ENCODE peak calls at places on chromosomes 7 and 10, in seven cellular contexts. P is H1, Z is HCT116, M is K562, V is HepG2, L is GM12878, J is SK-N-SH. Y is an unnamed sample.

GRCh38 chr10:21946946-21947345 is 56.6 kb downstream of the DNAJC1 start:
- DNase-seq in P (no peak), Z (no peak), M (no peak), V (no peak), L (no peak), J (no peak), Y (no peak)

GRCh38 chr7:21543528-21544302 is 876 bp downstream of the DNAH11 start:
- DNase-seq in P (no peak), Z (no peak), M (no peak), V (no peak), L (no peak), J (peak; percentile 17), Y (no peak)

GRCh38 chr7:44111759-44112158 is 7.6 kb downstream of the AEBP1 start:
- DNase-seq in P (no peak), Z (no peak), M (no peak), V (no peak), L (no peak), J (peak; percentile 41), Y (no peak)

GRCh38 chr7:1513657-1514095 is 9.5 kb upstream of the INTS1 start:
- DNase-seq in P (no peak), Z (no peak), M (no peak), V (no peak), L (no peak), J (no peak), Y (no peak)

GRCh38 chr7:158572000-158572828 is 15.4 kb downstream of the PTPRN2 start:
- DNase-seq in P (no peak), Z (no peak), M (peak; percentile 36), V (peak; percentile 27), L (no peak), J (peak; percentile 84), Y (no peak)

GRCh38 chr7:103914147-103914899 is 75.1 kb downstream of the RELN start:
- DNase-seq in P (no peak), Z (no peak), M (peak; percentile 81), V (no peak), L (no peak), J (no peak), Y (no peak)

GRCh38 chr10:128110339-128110738 is 15.9 kb downstream of the MKI67 start:
- DNase-seq in P (no peak), Z (no peak), M (no peak), V (no peak), L (no peak), J (no peak), Y (no peak)

GRCh38 chr10:47370015-47370767 is 13.9 kb downstream of the ZNF488 start:
- DNase-seq in P (no peak), Z (no peak), M (no peak), V (no peak), L (no peak), J (no peak), Y (no peak)

GRCh38 chr10:114658175-114658574 is at the start of gene ABLIM1:
- DNase-seq in P (no peak), Z (no peak), M (no peak), V (no peak), L (no peak), J (no peak), Y (no peak)

GRCh38 chr7:8418627-8419245 is 14.7 kb upstream of the NXPH1 start:
- DNase-seq in P (no peak), Z (peak; percentile 57), M (peak; percentile 80), V (peak; percentile 52), L (peak; percentile 19), J (peak; percentile 60), Y (no peak)

GRCh38 chr10:129971381-129972144 is 7.5 kb upstream of the EBF3 start:
- DNase-seq in P (no peak), Z (no peak), M (peak; percentile 37), V (peak; percentile 8), L (no peak), J (peak; percentile 96), Y (peak; percentile 76)

GRCh38 chr10:29681700-29682444 is 47.1 kb upstream of the SVIL start:
- DNase-seq in P (no peak), Z (no peak), M (no peak), V (no peak), L (no peak), J (no peak), Y (no peak)

GRCh38 chr10:18918545-18918944 is 130.1 kb upstream of the MALRD1 start:
- DNase-seq in P (no peak), Z (no peak), M (no peak), V (no peak), L (no peak), J (no peak), Y (no peak)

GRCh38 chr10:11345224-11346054 is 266.0 kb downstream of the USP6NL start:
- DNase-seq in P (peak; percentile 51), Z (peak; percentile 61), M (no peak), V (peak; percentile 4), L (peak; percentile 27), J (no peak), Y (peak; percentile 72)

GRCh38 chr10:11339660-11340059 is 271.8 kb downstream of the USP6NL start:
- DNase-seq in P (no peak), Z (no peak), M (no peak), V (no peak), L (no peak), J (no peak), Y (no peak)

GRCh38 chr10:11344081-11344480 is 267.4 kb downstream of the USP6NL start:
- DNase-seq in P (no peak), Z (no peak), M (no peak), V (no peak), L (no peak), J (no peak), Y (no peak)

GRCh38 chr10:11341253-11341652 is 270.2 kb downstream of the USP6NL start:
- DNase-seq in P (no peak), Z (no peak), M (no peak), V (no peak), L (no peak), J (no peak), Y (no peak)

DNA sequence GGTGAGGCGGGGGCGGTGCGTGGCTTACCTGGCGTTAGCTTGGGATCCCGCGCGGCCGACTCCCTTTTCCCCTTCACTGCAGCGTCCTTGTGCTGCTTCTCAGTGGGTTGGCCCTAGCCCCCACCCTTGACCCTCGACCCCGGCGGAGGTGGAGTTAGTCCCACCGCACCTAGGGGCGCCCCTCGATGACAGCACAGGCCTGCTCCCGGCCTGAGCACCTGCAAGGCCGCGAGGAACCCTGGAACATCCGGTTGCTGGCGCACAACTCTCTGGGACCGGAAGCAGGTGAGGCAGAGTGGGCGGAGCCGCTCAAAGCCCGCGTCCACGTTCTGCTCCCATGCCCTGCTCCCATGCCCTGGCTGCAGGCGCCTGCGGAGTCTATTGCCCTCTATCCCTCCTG is 266.9 kb downstream of the USP6NL start:
- DNase-seq in P (no peak), Z (no peak), M (no peak), V (no peak), L (no peak), J (no peak), Y (no peak)
- TF ChIP-seq JUND in P (no peak), Z (no peak), M (no peak), V (no peak), L (no peak), J (no peak), Y (no peak)

DNA sequence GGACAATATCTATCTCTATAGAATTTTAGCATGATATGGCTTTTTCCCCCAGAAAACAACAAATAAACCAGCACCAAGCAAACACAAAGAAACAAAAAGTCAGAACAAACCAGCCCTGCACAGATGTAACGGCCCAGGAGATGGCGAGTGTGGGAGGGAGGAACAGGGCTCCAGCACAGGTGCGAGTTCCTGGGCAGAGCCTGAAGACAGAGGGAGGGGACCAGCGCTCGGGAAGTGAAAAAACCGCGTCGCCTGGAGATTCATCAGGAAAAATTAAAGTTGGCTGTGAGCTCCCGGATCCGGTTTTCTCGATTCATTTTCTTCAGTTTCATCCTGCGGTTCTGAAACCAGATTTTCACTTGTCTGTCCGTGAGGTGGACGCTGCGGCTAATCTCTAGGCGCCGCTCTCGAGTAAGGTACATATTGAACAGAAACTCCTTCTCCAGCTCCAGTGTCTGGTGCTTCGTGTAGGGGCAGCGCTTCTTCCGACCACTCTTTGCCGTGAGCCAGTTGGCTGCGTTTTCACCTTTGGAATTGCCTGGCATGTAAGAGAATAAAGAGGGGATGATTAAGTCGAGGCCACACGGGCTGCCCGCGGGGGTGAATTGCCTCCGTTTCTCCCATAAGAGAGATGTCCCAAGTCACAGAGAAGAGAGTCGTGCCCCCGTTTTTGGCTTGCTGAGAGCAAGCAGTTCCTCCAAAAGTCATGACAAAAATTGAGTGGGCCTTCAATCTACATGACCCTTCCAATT is 2.3 kb downstream of the HOXA10 start:
- DNase-seq in P (no peak), Z (no peak), M (no peak), V (no peak), L (no peak), J (no peak), Y (no peak)
- TF ChIP-seq JUND in P (no peak), Z (no peak), M (no peak), V (no peak), L (no peak), J (no peak), Y (no peak)

GRCh38 chr10:62763155-62763554 is 41.4 kb upstream of the ADO start:
- DNase-seq in P (no peak), Z (no peak), M (no peak), V (no peak), L (no peak), J (no peak), Y (no peak)

GRCh38 chr10:62760401-62760800 is 44.1 kb upstream of the ADO start:
- DNase-seq in P (no peak), Z (no peak), M (no peak), V (no peak), L (no peak), J (no peak), Y (no peak)

GRCh38 chr10:62765726-62766125 is 38.8 kb upstream of the ADO start:
- DNase-seq in P (no peak), Z (no peak), M (no peak), V (no peak), L (no peak), J (no peak), Y (no peak)

GRCh38 chr10:62759599-62760175 is 44.8 kb upstream of the ADO start:
- DNase-seq in P (no peak), Z (no peak), M (no peak), V (no peak), L (no peak), J (no peak), Y (no peak)

GRCh38 chr10:62761115-62761514 is 43.4 kb upstream of the ADO start:
- DNase-seq in P (no peak), Z (no peak), M (no peak), V (no peak), L (no peak), J (no peak), Y (no peak)
- TF ChIP-seq JUND in P (no peak), Z (no peak), M (no peak), V (no peak), L (no peak), J (no peak), Y (no peak)

DNA sequence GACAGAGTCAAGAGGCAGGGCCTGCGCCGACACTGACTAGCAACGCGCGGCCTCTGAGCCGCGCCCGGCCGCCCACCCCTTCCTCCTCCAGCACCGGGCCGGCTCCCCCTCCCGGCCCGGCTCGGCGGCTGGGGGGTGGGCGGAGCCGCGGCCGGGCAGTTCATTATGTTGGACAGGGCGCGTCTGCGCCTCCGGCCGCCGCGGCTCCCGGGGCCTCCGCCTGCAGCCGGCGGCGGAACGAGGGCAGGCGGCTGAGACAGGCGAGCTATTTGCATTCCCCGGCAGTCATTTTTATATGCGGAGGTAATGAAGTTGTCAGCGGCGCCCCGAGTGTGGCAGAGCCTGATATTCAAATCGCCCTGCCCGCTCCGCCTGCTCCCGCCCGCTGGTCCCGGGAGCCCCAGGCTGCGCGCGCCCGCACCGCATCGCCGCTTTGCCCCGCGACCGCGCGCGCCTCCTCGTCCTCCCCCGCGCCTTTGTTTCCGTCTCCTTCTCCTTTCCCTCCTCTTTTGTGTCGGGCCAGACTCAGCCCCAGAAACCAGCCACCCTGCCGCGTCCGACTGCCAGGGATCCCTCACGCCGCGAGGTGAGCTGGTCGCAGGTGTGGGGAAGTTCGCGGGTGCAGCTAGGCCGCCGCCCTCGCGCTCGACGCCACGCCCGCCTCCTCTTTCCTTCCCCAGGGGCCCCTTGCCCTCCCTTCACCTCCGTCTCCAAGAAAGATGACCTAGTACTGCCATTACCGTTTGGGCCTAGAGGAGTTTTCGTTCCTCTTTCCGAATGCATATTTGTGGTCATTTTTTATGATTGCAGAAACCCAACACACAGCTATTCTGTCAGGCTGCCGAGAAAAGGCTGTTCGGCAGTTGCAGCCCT is 107.0 kb downstream of the SNX10 start:
- DNase-seq in P (no peak), Z (no peak), M (peak; percentile 81), V (no peak), L (peak; percentile 91), J (peak; percentile 97), Y (peak; percentile 82)
- TF ChIP-seq JUND in P (no peak), Z (no peak), M (no peak), V (no peak), L (peak; percentile 43), J (no peak), Y (no peak)

Y was measured in T47D.